ENCODE peak calls at places on chromosomes 11 and 22, in four cellular contexts. N is H1, X is HepG2, C is GM12892. M is an unnamed sample.

GRCh38 chr11:128720522-128720985 is 26.7 kb downstream of the FLI1 start:
- DNase-seq in C (no peak), N (no peak), X (no peak), M (no peak)

GRCh38 chr11:115170133-115170815 is 333.9 kb downstream of the CADM1 start:
- DNase-seq in X (peak; percentile 18), N (no peak), C (no peak), M (no peak)

GRCh38 chr11:72722050-72722748 is 30.0 kb downstream of the ARAP1 start:
- DNase-seq in X (no peak), N (no peak), C (peak; percentile 94), M (peak; percentile 90)

GRCh38 chr11:46381836-46382643 is 571 bp downstream of the MDK start:
- DNase-seq in C (no peak), N (no peak), X (no peak), M (no peak)

GRCh38 chr11:123206671-123207421 is 11.8 kb upstream of the CLMP start:
- DNase-seq in N (no peak), C (no peak), X (no peak), M (no peak)

GRCh38 chr22:30214703-30215405 is 31.7 kb downstream of the LIF start:
- DNase-seq in N (no peak), C (no peak), X (no peak), M (no peak)

GRCh38 chr11:124108158-124108557 is 7.1 kb upstream of the VWA5A start:
- DNase-seq in X (peak; percentile 3), N (no peak), C (no peak), M (no peak)

GRCh38 chr11:116698080-116698479 is 74.7 kb downstream of the BUD13 start:
- DNase-seq in N (no peak), C (no peak), X (no peak), M (no peak)

GRCh38 chr11:126360049-126360446 is 4.6 kb downstream of the ST3GAL4 start:
- DNase-seq in X (no peak), N (no peak), C (no peak), M (no peak)

GRCh38 chr11:70544067-70544773 is 145.9 kb downstream of the CTTN start:
- DNase-seq in X (no peak), C (no peak), N (no peak), M (no peak)

GRCh38 chr11:24623121-24623520 is 126.3 kb downstream of the LUZP2 start:
- DNase-seq in N (no peak), X (no peak), C (no peak), M (no peak)

GRCh38 chr11:12110714-12111481 is 508 bp downstream of the MICAL2 start:
- DNase-seq in C (peak; percentile 25), X (no peak), N (no peak), M (peak; percentile 32)

GRCh38 chr11:61109671-61110070 is 7.4 kb downstream of the CD5 start:
- DNase-seq in C (no peak), X (no peak), N (no peak), M (no peak)

GRCh38 chr11:74749127-74749964 is 697 bp downstream of the RNF169 start:
- DNase-seq in N (no peak), C (peak; percentile 73), X (peak; percentile 73), M (peak; percentile 62)

GRCh38 chr11:19398273-19398672 is 157.5 kb upstream of the E2F8 start:
- DNase-seq in C (no peak), N (no peak), X (no peak), M (no peak)

GRCh38 chr22:31945971-31946680 is 1.8 kb downstream of the YWHAH start:
- DNase-seq in N (no peak), C (no peak), X (no peak), M (no peak)

GRCh38 chr22:31943976-31944699 is at the start of gene YWHAH:
- DNase-seq in N (peak; percentile 84), X (peak; percentile 88), C (peak; percentile 89), M (peak; percentile 93)

GRCh38 chr22:31945478-31945815 is 1.1 kb downstream of the YWHAH start:
- DNase-seq in X (no peak), C (no peak), N (no peak), M (no peak)

GRCh38 chr22:31943206-31943975 is 944 bp upstream of the YWHAH start:
- DNase-seq in N (no peak), X (no peak), C (no peak), M (no peak)

GRCh38 chr22:31944700-31945477 is 554 bp downstream of the YWHAH start:
- DNase-seq in C (peak; percentile 43), X (no peak), N (no peak), M (peak; percentile 37)
- TF ChIP-seq POLR2A in C (no peak), X (no peak), N (no peak), M (peak; percentile 13)

GRCh38 chr11:96098511-96099241 is 174.8 kb upstream of the MTMR2 start:
- DNase-seq in X (peak; percentile 95), C (no peak), N (no peak), M (no peak)
- TF ChIP-seq POLR2AphosphoS5 in X (peak; percentile 2), C (no peak), N (no peak), M (no peak)

GRCh38 chr22:21047730-21048129 is 2.0 kb downstream of the LRRC74B start:
- DNase-seq in X (no peak), N (no peak), C (no peak), M (no peak)
- TF ChIP-seq TAF1 in X (no peak), N (no peak), C (no peak), M (no peak)

GRCh38 chr22:39532215-39533071 is at the start of gene RPS19BP1:
- DNase-seq in C (peak; percentile 93), N (peak; percentile 100), X (peak; percentile 99), M (peak; percentile 94)
- TF ChIP-seq POLR2A in C (peak; percentile 96), N (no peak), X (peak; percentile 85), M (peak; percentile 95)

GRCh38 chr11:133477263-133477625 is 55.1 kb downstream of the OPCML start:
- DNase-seq in C (no peak), N (no peak), X (no peak), M (no peak)
- TF ChIP-seq POLR2AphosphoS5 in C (no peak), N (no peak), X (no peak), M (no peak)

DNA sequence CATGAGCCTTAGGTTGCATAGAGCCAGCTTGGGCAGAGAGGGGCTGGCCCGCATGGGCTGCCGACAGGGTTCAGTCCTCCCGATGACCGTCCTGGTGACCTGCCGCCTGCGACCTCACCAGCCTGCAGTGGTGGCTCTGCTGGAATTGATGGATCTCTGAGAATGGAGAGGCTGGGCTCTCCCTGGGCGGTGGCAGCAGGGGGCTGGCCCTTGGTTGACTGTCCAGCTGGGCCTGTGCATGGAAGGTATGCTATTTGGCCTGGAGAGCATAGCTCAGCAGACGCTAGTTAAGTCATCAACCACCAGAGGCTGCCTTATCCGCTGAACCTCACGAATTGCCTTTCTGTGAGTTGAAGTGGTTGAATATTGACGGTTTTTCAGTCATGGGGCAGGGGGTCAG is 19.7 kb downstream of the GRAMD4 start:
- DNase-seq in N (no peak), C (no peak), X (no peak), M (no peak)
- TF ChIP-seq TAF1 in N (no peak), C (no peak), X (no peak), M (no peak)

GRCh38 chr11:65478411-65479183 is 20.2 kb upstream of the MALAT1 start:
- DNase-seq in C (no peak), N (no peak), X (no peak), M (no peak)
- TF ChIP-seq POLR2A in C (no peak), N (no peak), X (no peak), M (no peak)

DNA sequence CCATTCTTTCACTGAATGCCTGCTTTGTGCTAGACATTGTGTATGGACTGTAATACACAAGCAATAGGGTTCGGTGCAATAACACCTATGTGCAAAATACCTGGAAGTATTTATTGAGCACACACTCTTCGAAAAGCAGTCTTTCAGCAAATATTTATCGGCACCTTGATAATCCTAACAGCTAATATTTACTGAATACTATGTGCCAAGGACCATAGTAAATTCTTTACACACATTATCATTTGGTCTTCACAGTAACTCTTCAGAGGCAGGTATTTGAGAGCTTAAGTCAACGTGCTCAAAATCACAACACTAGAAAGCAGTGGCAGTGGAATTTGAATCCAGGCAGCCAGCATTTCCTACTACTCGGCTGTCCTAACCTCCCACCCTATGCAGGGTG is 2.2 kb downstream of the B3GNT6 start:
- DNase-seq in C (no peak), X (peak; percentile 80), N (no peak), M (no peak)
- TF ChIP-seq POLR2AphosphoS5 in C (no peak), X (no peak), N (no peak), M (no peak)

GRCh38 chr22:39144101-39144815 is 8.2 kb downstream of the CBX7 start:
- DNase-seq in N (no peak), X (no peak), C (peak; percentile 66), M (peak; percentile 67)
- TF ChIP-seq TAF1 in N (no peak), X (no peak), C (no peak), M (peak; percentile 30)

DNA sequence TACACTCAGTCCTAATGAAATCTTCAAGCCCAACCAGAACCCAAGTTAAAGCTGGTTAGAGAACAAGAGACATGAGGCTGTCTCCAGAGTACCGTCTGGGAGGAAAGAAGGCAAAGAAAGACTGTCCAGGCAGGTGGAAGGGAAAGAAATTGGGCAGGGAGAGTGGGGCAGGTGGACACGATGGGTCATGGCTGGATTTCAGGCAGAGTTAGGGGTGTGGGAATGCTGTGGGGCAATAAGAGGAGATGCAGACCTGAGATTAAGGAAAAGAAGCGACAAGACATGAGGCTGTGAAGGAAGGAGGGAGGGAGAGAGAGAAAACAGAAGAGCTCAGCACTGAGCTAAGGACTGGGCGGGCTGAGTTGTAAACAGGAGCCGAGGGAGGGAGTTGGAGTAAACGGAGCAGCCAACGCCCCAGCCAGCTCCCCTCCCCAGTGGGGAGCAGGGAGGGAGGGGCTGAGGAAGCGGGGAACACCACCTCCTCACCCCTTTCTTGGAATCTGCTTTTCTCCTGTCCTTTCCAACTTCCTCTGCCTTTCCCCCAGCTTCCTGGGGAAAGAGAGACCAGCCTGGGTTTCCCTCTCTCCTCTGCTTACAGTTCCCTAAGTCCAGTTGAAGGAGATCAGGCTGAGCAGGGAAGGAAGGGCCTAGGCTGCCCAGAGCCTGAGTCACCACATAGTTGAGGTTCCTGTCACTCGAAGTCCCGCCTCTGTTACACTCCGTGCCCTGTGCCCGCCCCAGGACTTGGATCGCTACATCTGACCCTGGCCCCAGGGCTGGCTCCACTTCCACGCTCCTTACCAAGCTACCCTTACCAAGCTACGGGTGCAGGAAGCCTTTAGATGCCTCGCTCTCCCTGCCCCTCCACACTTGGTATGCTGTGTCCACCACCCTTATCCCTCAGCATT is 6.6 kb upstream of the AHNAK start:
- DNase-seq in X (no peak), N (peak; percentile 73), C (no peak), M (no peak)
- TF ChIP-seq POLR2A in X (no peak), N (no peak), C (no peak), M (no peak)